ENCODE peak calls at places on chromosomes 2 and 18, in eight cellular contexts. J, F, D, R, S, Y, U and Q are unnamed samples.

GRCh38 chr18:78701753-78702409 is 277.7 kb upstream of the SALL3 start:
- DNase-seq in J (no peak), U (no peak), S (no peak), D (no peak), R (no peak), F (no peak), Y (no peak), Q (no peak)

GRCh38 chr18:74577019-74577418 is 20.7 kb upstream of the ZNF407 start:
- DNase-seq in U (no peak), R (no peak), F (no peak), D (no peak), S (no peak), J (no peak), Y (no peak), Q (no peak)

GRCh38 chr2:219178377-219179175 is 501 bp downstream of the RETREG2 start:
- DNase-seq in S (no peak), U (no peak), J (no peak), D (peak; percentile 66), Y (no peak), F (no peak), R (peak; percentile 51), Q (no peak)

GRCh38 chr2:113720167-113720566 is 36.3 kb downstream of the SLC35F5 start:
- DNase-seq in U (no peak), D (peak; percentile 32), J (no peak), F (no peak), S (peak; percentile 23), R (peak; percentile 34), Y (peak; percentile 19), Q (no peak)

GRCh38 chr18:35672897-35673296 is 91.4 kb downstream of the GALNT1 start:
- DNase-seq in R (no peak), S (no peak), Y (no peak), D (no peak), F (no peak), J (no peak), U (no peak), Q (no peak)

GRCh38 chr2:19319698-19320097 is 38.7 kb downstream of the OSR1 start:
- DNase-seq in Y (no peak), U (no peak), S (no peak), R (peak; percentile 5), F (no peak), D (no peak), J (no peak), Q (no peak)

GRCh38 chr2:134375935-134376334 is 122.1 kb downstream of the MGAT5 start:
- DNase-seq in Y (peak; percentile 75), F (no peak), D (no peak), U (no peak), R (peak; percentile 22), J (no peak), S (peak; percentile 64), Q (no peak)

GRCh38 chr2:38107738-38108410 is 31.9 kb upstream of the CYP1B1 start:
- DNase-seq in R (peak; percentile 83), Y (no peak), D (no peak), F (no peak), S (no peak), U (no peak), J (no peak), Q (no peak)

GRCh38 chr2:232341061-232341738 is 37.4 kb upstream of the ALPP start:
- DNase-seq in U (no peak), Y (no peak), S (no peak), R (no peak), D (no peak), J (no peak), F (no peak), Q (peak; percentile 26)

GRCh38 chr2:224085246-224085645 is 46.2 kb upstream of the SERPINE2 start:
- DNase-seq in Y (peak; percentile 23), J (peak; percentile 56), S (no peak), D (no peak), U (no peak), R (no peak), F (no peak), Q (no peak)

GRCh38 chr2:67858886-67859285 is 203.9 kb downstream of the C1D start:
- DNase-seq in F (no peak), U (no peak), D (no peak), S (peak; percentile 21), J (no peak), R (no peak), Y (no peak), Q (no peak)

GRCh38 chr2:44904578-44904977 is 36.9 kb upstream of the SIX3 start:
- DNase-seq in S (no peak), J (no peak), Y (no peak), R (no peak), D (no peak), F (no peak), U (no peak), Q (no peak)

GRCh38 chr2:99777266-99777640 is 287.4 kb upstream of the REV1 start:
- DNase-seq in F (no peak), Y (no peak), S (no peak), J (no peak), R (no peak), U (no peak), D (no peak), Q (no peak)

GRCh38 chr2:30373881-30374302 is 73.2 kb upstream of the LCLAT1 start:
- DNase-seq in Y (no peak), S (no peak), J (peak; percentile 19), F (no peak), R (no peak), U (no peak), D (no peak), Q (no peak)

GRCh38 chr2:147649288-147649687 is 195.5 kb upstream of the ACVR2A start:
- DNase-seq in F (no peak), J (no peak), R (no peak), U (no peak), D (no peak), S (no peak), Y (no peak), Q (no peak)

DNA sequence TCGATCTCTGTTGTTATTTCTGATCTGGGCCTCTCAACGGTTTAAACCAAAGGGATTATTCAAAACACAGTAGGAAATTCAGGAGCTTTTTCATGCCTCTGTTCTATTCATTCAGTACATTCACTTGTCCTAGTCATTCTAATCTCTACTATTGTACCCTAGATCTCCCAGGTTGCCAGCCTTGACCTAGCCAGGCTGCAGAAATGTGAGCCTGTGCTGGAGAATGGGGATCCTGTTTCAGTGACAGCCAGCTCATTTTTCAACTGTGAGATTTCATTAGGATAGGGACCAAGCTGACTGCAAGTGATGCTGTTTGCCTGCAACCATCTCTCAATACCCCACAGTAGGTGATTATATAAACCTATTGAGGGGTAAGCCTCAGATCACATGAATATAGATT is 186.2 kb downstream of the CMPK2 start:
- DNase-seq in S (no peak), F (no peak), D (no peak), J (no peak), U (peak; percentile 7), Y (no peak), R (peak; percentile 26), Q (no peak)
- TF ChIP-seq EZH2 in S (no peak), F (no peak), D (no peak), J (no peak), U (no peak), Y (no peak), R (no peak), Q (no peak)

GRCh38 chr2:176752295-176752694 is 460.3 kb upstream of the HNRNPA3 start:
- DNase-seq in Y (no peak), R (no peak), D (no peak), F (no peak), J (no peak), S (no peak), U (no peak), Q (no peak)

GRCh38 chr2:176753205-176753604 is 459.4 kb upstream of the HNRNPA3 start:
- DNase-seq in J (no peak), S (no peak), Y (no peak), U (no peak), F (no peak), R (no peak), D (no peak), Q (no peak)

GRCh38 chr2:176755537-176756135 is 457.0 kb upstream of the HNRNPA3 start:
- DNase-seq in R (no peak), D (no peak), U (no peak), J (no peak), F (no peak), Y (no peak), S (no peak), Q (no peak)

GRCh38 chr2:176751828-176752227 is 460.8 kb upstream of the HNRNPA3 start:
- DNase-seq in Y (no peak), D (no peak), S (no peak), U (no peak), F (no peak), R (no peak), J (no peak), Q (no peak)

GRCh38 chr2:176753752-176754474 is 458.7 kb upstream of the HNRNPA3 start:
- DNase-seq in F (no peak), J (no peak), U (no peak), Y (no peak), R (no peak), S (no peak), D (no peak), Q (no peak)
- TF ChIP-seq POLR2AphosphoS5 in F (no peak), J (no peak), U (no peak), Y (no peak), R (no peak), S (no peak), D (no peak), Q (no peak)

GRCh38 chr2:118845005-118845842 is 2.2 kb downstream of the EN1 start:
- DNase-seq in Y (no peak), U (no peak), R (peak; percentile 51), J (no peak), F (no peak), S (no peak), D (peak; percentile 27), Q (no peak)
- TF ChIP-seq EZH2 in Y (no peak), U (peak; percentile 100), R (peak; percentile 80), J (no peak), F (no peak), S (peak; percentile 72), D (peak; percentile 23), Q (no peak)

GRCh38 chr2:73830871-73831401 is 2.2 kb downstream of the STAMBP start:
- DNase-seq in R (no peak), D (no peak), F (no peak), J (no peak), Y (no peak), U (no peak), S (peak; percentile 12), Q (no peak)

GRCh38 chr2:73828818-73829570 is at the start of gene STAMBP:
- DNase-seq in R (peak; percentile 99), U (peak; percentile 83), D (peak; percentile 97), F (peak; percentile 87), Y (peak; percentile 98), J (peak; percentile 95), S (peak; percentile 96), Q (peak; percentile 95)

GRCh38 chr2:73828389-73828817 is 358 bp upstream of the STAMBP start:
- DNase-seq in U (no peak), F (no peak), S (no peak), R (no peak), J (no peak), Y (no peak), D (no peak), Q (no peak)

GRCh38 chr2:73836141-73836943 is 7.6 kb downstream of the STAMBP start:
- DNase-seq in U (no peak), R (no peak), S (no peak), J (no peak), D (no peak), Y (no peak), F (no peak), Q (no peak)

DNA sequence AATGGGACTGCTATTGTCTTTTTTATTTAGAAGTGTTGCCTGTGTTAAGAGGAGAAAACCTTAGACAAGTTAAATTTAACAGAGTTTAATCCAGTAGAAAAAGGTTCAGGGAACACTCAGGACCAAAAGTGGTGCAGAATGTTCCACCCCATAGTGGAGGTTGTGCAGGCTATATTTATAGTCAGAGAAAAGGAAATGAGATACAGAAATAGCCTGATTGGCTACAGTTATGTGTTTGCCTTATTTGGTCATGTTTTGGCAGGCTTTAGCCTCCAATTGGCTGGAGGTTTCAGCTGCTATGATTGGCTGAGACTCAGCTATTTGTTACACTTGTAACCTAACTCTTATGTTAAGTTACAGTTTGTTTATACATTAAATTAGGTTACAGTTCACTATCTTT is 4.1 kb downstream of the STAMBP start:
- DNase-seq in U (no peak), Y (no peak), F (no peak), S (peak; percentile 11), R (no peak), D (peak; percentile 49), J (no peak), Q (no peak)
- TF ChIP-seq POLR2AphosphoS5 in U (no peak), Y (no peak), F (peak; percentile 49), S (no peak), R (no peak), D (no peak), J (no peak), Q (no peak)